ENCODE peak calls at places on chromosomes 4 and X, in four cellular contexts. O is effector memory CD4-positive, alpha-beta T cell; Y is left lung; K is fibroblast of lung. C is an unnamed sample. For H3K4me1 and H3K9me3, the result is how much of the 10 kb centered on the place peaks cover.

GRCh38 chrX:23745786-23746185 is 2.7 kb upstream of the ACOT9 start:
- DNase-seq in K (no peak), Y (no peak), O (no peak), C (no peak)

GRCh38 chr4:10115657-10116624 is 658 bp downstream of the WDR1 start:
- DNase-seq in K (peak), Y (peak), O (peak), C (peak)

GRCh38 chr4:184115399-184115798 is 102.3 kb downstream of the ENPP6 start:
- DNase-seq in K (no peak), Y (no peak), O (no peak), C (no peak)

GRCh38 chr4:3209551-3210325 is 39.2 kb upstream of the MSANTD1 start:
- DNase-seq in O (no peak), Y (no peak), K (no peak), C (no peak)

GRCh38 chrX:39260965-39261364 is 459.7 kb downstream of the MID1IP1 start:
- DNase-seq in Y (no peak), O (no peak), K (peak), C (no peak)

GRCh38 chrX:85001344-85001743 is 2.3 kb upstream of the APOOL start:
- DNase-seq in K (no peak), O (no peak), Y (no peak), C (no peak)

GRCh38 chr4:128159967-128160366 is 98.9 kb downstream of the LARP1B start:
- DNase-seq in O (no peak), Y (no peak), K (peak), C (no peak)

GRCh38 chrX:20042221-20042620 is 51.4 kb upstream of the BCLAF3 start:
- DNase-seq in K (peak), O (no peak), Y (no peak), C (no peak)

GRCh38 chr4:144597171-144597570 is 48.8 kb upstream of the HHIP start:
- DNase-seq in Y (no peak), O (no peak), K (no peak), C (no peak)

GRCh38 chr4:183905081-183905592 is at the start of gene STOX2:
- DNase-seq in O (no peak), Y (peak), K (peak), C (no peak)

GRCh38 chr4:22634541-22635181 is 58.1 kb upstream of the GBA3 start:
- DNase-seq in O (no peak), Y (no peak), K (no peak), C (no peak)

DNA sequence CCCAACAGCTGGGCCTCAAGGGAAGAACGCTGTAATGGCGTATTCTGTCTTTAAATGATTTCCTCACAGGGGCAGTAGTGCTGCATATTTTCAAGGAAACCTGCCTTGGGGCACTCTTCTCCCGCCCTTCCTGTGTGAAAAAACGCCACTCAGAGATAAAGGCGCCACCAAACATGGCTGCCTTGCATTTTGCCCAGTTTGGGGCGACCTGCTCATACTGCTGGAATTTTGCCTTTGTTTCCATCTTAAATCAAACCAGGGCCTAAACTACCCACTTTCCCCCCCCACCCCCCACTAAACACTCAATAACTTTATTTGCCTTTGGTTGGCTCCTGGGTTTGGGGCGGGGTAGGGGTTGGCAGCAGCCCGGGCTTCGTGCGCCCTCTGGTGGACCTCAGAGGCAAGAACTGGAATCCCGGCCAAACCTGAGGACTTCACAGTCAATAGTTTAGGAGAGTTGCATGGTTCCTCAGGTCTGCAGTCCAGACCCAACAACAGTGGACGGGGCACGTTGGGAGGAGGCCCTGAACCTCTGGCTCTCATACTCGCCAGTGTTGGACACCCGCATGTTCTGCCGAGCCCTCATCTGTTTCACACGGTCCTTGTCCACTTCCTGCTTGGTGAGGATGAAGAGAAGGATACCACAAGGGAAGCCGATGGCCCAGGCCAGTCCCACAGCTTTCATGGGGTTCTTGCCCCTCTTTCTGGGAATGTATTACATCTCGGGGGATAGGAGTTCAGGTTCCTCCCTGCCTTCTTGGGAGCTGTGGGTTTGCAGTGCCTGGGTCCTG is 220.1 kb upstream of the STK26 start:
- DNase-seq in K (peak), Y (peak), O (peak), C (peak)
- H3K4me3 ChIP-seq in K (no peak), Y (peak), O (peak), C (no peak)

DNA sequence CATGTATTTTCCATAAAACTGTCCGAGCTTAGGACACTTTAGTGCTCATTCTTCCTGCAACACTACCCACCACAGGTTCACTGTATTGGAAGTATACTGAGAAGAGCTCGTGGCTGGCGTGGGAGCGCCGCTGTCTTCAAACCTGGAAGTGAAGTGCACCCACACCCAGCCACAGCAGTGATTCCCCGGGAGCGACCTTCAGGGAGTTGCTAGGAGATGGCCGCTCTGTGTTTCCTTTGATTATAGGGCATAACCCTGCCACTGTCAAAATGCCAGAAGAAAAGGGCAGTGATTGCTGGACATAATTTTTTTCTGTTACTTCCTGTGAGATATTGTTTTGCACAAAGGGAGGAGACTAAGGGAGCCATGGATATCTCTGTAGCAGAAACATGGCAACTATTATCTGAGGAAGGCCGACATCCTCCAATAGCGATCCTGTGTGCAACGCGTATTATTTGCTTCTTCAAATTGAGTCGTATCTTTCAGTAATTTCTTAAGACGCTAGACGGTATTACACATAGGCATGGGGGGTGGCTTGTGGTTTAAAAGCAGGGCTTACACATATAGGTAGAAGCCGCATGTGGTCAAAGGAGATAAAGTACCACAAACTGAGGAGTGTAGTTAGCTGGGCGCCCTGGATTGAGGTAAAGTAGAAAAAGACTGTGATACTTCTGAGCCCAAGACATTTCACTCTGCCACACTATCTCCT is 94.8 kb downstream of the SORBS2 start:
- DNase-seq in O (no peak), Y (no peak), K (no peak), C (no peak)
- H3K4me1 ChIP-seq in O (under half), Y (under half), K (under half), C (under half)

DNA sequence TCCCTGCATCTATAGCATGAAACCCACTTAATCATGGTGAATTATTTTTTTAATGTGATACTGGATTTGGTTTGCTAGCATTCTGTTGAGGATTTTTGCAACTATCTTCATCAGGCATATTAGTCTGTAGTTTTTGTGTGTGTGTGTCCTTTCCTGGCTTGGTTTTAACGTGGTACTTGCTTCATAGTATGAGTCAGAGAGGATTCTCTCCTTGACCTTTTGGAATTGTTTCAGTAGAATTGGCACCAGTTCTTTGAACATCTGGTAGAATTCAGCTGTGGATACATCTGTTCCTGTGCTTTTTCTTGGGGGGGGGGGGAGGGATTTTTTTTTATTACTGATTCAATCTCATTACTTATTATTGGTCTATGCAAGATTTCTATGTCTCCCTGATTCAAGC is 232.0 kb upstream of the KLF8 start:
- DNase-seq in Y (no peak), O (no peak), K (no peak), C (no peak)
- H3K9me3 ChIP-seq in Y (under half), O (under half), K (under half), C (under half)

GRCh38 chr4:143358419-143358818 is 21.7 kb downstream of the GAB1 start:
- DNase-seq in Y (no peak), O (no peak), K (no peak), C (no peak)

GRCh38 chr4:143362392-143363046 is 25.8 kb downstream of the GAB1 start:
- DNase-seq in O (no peak), K (no peak), Y (no peak), C (no peak)

GRCh38 chr4:143359794-143360193 is 23.1 kb downstream of the GAB1 start:
- DNase-seq in Y (no peak), O (no peak), K (no peak), C (no peak)

GRCh38 chr4:143358923-143359694 is 22.4 kb downstream of the GAB1 start:
- DNase-seq in Y (peak), K (peak), O (no peak), C (peak)

GRCh38 chr4:143360838-143361237 is 24.2 kb downstream of the GAB1 start:
- DNase-seq in O (no peak), Y (no peak), K (peak), C (no peak)
- H3K4me3 ChIP-seq in O (no peak), Y (no peak), K (no peak), C (no peak)

DNA sequence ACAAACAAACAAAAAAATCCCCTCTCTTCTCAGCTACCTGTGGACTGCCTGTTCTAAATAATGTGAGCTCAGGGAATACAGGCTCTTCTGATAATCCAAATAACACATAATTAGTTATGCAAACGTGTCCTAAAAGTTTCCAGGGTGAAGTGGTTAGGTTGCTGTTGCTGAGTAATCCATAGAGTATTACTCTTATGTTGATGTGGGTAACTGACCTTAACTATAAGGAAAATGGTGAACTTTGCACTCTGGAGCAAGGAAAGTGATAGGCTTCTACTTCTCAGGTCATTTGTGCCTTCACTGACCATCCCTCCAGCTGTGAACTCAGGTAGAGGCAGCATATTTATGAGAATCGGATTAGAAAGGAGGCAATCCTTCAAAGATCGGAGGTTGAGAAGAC is 19.9 kb downstream of the MSN start:
- DNase-seq in K (no peak), Y (no peak), O (no peak), C (no peak)
- H3K4me1 ChIP-seq in K (under half), Y (half or more), O (half or more), C (half or more)

DNA sequence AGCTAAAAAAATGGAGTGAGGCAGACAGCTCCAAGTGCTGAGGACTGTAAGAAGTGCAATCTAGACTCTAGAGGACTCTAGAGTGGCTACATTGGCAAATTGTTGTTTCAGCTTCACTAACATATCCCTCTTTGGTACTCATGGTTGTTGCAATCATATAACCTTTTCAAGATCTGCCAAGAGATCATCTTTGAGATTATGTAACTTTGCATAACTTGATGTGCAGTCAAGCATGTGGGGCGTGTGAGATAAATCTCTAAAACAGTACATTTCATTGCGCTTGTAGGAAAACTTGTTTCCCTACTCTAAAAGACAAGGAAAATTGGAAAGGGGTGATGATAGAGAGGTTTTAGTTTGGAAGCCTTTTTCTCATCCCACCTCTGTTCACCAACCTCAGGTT is 11.2 kb upstream of the BRS3 start:
- DNase-seq in K (no peak), Y (no peak), O (no peak), C (no peak)
- H3K9me3 ChIP-seq in K (under half), Y (under half), O (under half), C (under half)